ENCODE peak calls at places on chromosomes 12 and 14, in six cellular contexts. U is HuH-7.5, M is psoas muscle, S is GM13976, A is esophagus squamous epithelium, Z is Peyer's patch. D is an unnamed sample.

GRCh38 chr12:89238593-89238992 is 113.7 kb downstream of the DUSP6 start:
- DNase-seq in A (no peak), U (no peak), S (no peak), M (peak; percentile 56), Z (no peak), D (no peak)

GRCh38 chr14:81710232-81710845 is 176.7 kb upstream of the SEL1L start:
- DNase-seq in Z (no peak), S (no peak), M (no peak), A (no peak), U (peak; percentile 6), D (peak; percentile 9)

GRCh38 chr14:84343637-84344036 is 1186.3 kb upstream of the FLRT2 start:
- DNase-seq in A (no peak), Z (no peak), S (no peak), M (no peak), U (no peak), D (no peak)

GRCh38 chr14:30005114-30005698 is 77.6 kb upstream of the PRKD1 start:
- DNase-seq in Z (no peak), M (no peak), S (peak; percentile 29), U (peak; percentile 55), A (no peak), D (peak; percentile 9)

GRCh38 chr14:52338282-52338681 is 24.2 kb downstream of the PTGER2 start:
- DNase-seq in S (no peak), U (no peak), A (no peak), M (no peak), Z (no peak), D (no peak)

GRCh38 chr12:100391856-100392255 is 35.0 kb downstream of the SLC17A8 start:
- DNase-seq in U (no peak), M (no peak), A (no peak), Z (no peak), S (no peak), D (no peak)

GRCh38 chr12:71469235-71469873 is 29.8 kb downstream of the LGR5 start:
- DNase-seq in A (no peak), U (no peak), M (no peak), Z (peak; percentile 56), S (no peak), D (no peak)

GRCh38 chr14:105878125-105878524 is 351.7 kb downstream of the TMEM121 start:
- DNase-seq in Z (peak; percentile 35), U (no peak), M (peak; percentile 47), A (no peak), S (no peak), D (no peak)

GRCh38 chr12:67193705-67194104 is 75.5 kb upstream of the CAND1 start:
- DNase-seq in M (no peak), A (no peak), U (no peak), S (peak; percentile 3), Z (no peak), D (peak; percentile 73)

GRCh38 chr12:19224746-19225145 is 95.2 kb downstream of the PLEKHA5 start:
- DNase-seq in A (no peak), M (no peak), Z (no peak), S (no peak), U (no peak), D (no peak)

GRCh38 chr14:102908766-102909455 is 13.6 kb upstream of the AMN start:
- DNase-seq in U (no peak), Z (peak; percentile 39), M (peak; percentile 33), A (no peak), S (no peak), D (no peak)

GRCh38 chr12:113230315-113231274 is 9.3 kb downstream of the TPCN1 start:
- DNase-seq in U (no peak), M (peak; percentile 83), S (no peak), A (no peak), Z (peak; percentile 44), D (no peak)

D was measured in SJCRH30.